ENCODE peak calls at places on chromosomes 7 and 10, in nine cellular contexts. S is Calu3; E is H7; Y is BJ; W is stimulated activated CD4-positive, alpha-beta T cell treated with anti-CD3 and anti-CD28 coated beads, Interleukin-2, amount 100 ng/mL, for 24 hours; M is activated B cell treated with CpG ODN at 0.5 μM for 24 hours; I is ELR; J is astrocyte of the spinal cord; P is left cardiac atrium. A is an unnamed sample.

GRCh38 chr7:28759373-28760013 is 198.6 kb downstream of the TRIL start:
- DNase-seq in S (no peak), J (peak), E (peak), W (no peak), I (peak), Y (no peak), M (no peak), P (no peak), A (no peak)

GRCh38 chr10:45278860-45279498 is 36.4 kb downstream of the OR13A1 start:
- DNase-seq in S (no peak), Y (no peak), J (no peak), M (no peak), P (no peak), E (no peak), W (no peak), I (no peak), A (no peak)

GRCh38 chr10:47366731-47367460 is 17.2 kb downstream of the ZNF488 start:
- DNase-seq in P (no peak), J (no peak), I (no peak), S (no peak), W (no peak), Y (no peak), M (no peak), E (no peak), A (no peak)

GRCh38 chr7:1460757-1461639 is 1.7 kb upstream of the MICALL2 start:
- DNase-seq in J (peak), M (no peak), Y (no peak), W (no peak), S (peak), P (peak), E (peak), I (no peak), A (no peak)

GRCh38 chr7:81159402-81159801 is 240.6 kb upstream of the SEMA3C start:
- DNase-seq in S (peak), W (no peak), Y (no peak), E (no peak), J (peak), M (no peak), P (no peak), I (peak), A (no peak)

GRCh38 chr10:6186894-6187256 is 15.9 kb upstream of the PFKFB3 start:
- DNase-seq in P (no peak), S (no peak), Y (no peak), W (no peak), J (no peak), E (peak), I (no peak), M (no peak), A (no peak)

GRCh38 chr10:101489355-101489754 is 98.7 kb downstream of the POLL start:
- DNase-seq in M (no peak), Y (no peak), E (no peak), W (no peak), J (peak), I (peak), P (no peak), S (no peak), A (no peak)

GRCh38 chr10:128035557-128035973 is 90.7 kb downstream of the MKI67 start:
- DNase-seq in E (peak), I (peak), M (peak), J (no peak), Y (no peak), S (peak), P (peak), W (peak), A (peak)

GRCh38 chr10:17673517-17674051 is 29.6 kb downstream of the STAM start:
- DNase-seq in I (peak), J (peak), E (peak), W (no peak), P (no peak), Y (peak), M (no peak), S (no peak), A (no peak)

GRCh38 chr7:97018126-97018601 is 6.5 kb downstream of the DLX5 start:
- DNase-seq in E (peak), Y (no peak), P (no peak), S (no peak), J (no peak), I (no peak), W (no peak), M (no peak), A (no peak)

GRCh38 chr7:112869111-112869774 is 79.0 kb upstream of the TMEM168 start:
- DNase-seq in W (peak), S (peak), Y (no peak), M (no peak), J (peak), I (peak), P (no peak), E (peak), A (peak)

GRCh38 chr10:78852447-78852846 is 216.3 kb upstream of the ZMIZ1 start:
- DNase-seq in P (no peak), I (no peak), J (no peak), M (no peak), S (no peak), E (no peak), Y (no peak), W (no peak), A (no peak)